ENCODE peak calls at places on chromosome 20, in six cellular contexts. One of them, this sample, is unnamed.

GRCh38 chr20:38779247-38780097 is 26.0 kb upstream of the PPP1R16B start:
- DNase-seq in upper lobe of left lung: no peak
- DNase-seq in breast epithelium: no peak
- DNase-seq in uterus: no peak
- DNase-seq in ovary: no peak
- DNase-seq in endothelial cell of umbilical vein: no peak
- DNase-seq in this sample: no peak

GRCh38 chr20:62739067-62739466 is 30.4 kb downstream of the NTSR1 start:
- DNase-seq in endothelial cell of umbilical vein: no peak
- DNase-seq in uterus: no peak
- DNase-seq in upper lobe of left lung: peak; percentile 17
- DNase-seq in ovary: no peak
- DNase-seq in breast epithelium: peak; percentile 22
- DNase-seq in this sample: no peak

GRCh38 chr20:61942526-61942925 is 123.2 kb downstream of the TAF4 start:
- DNase-seq in uterus: no peak
- DNase-seq in endothelial cell of umbilical vein: no peak
- DNase-seq in upper lobe of left lung: no peak
- DNase-seq in breast epithelium: peak; percentile 14
- DNase-seq in ovary: no peak
- DNase-seq in this sample: no peak

GRCh38 chr20:50693001-50693400 is 1.7 kb upstream of the RIPOR3 start:
- DNase-seq in ovary: no peak
- DNase-seq in uterus: no peak
- DNase-seq in endothelial cell of umbilical vein: no peak
- DNase-seq in upper lobe of left lung: no peak
- DNase-seq in breast epithelium: no peak
- DNase-seq in this sample: no peak

GRCh38 chr20:10419550-10420133 is 14.4 kb downstream of the MKKS start:
- DNase-seq in ovary: no peak
- DNase-seq in breast epithelium: no peak
- DNase-seq in upper lobe of left lung: no peak
- DNase-seq in endothelial cell of umbilical vein: no peak
- DNase-seq in uterus: no peak
- DNase-seq in this sample: no peak

GRCh38 chr20:11274137-11274536 is 600.3 kb upstream of the JAG1 start:
- DNase-seq in breast epithelium: no peak
- DNase-seq in endothelial cell of umbilical vein: peak; percentile 74
- DNase-seq in ovary: no peak
- DNase-seq in uterus: no peak
- DNase-seq in upper lobe of left lung: no peak
- DNase-seq in this sample: peak; percentile 54

GRCh38 chr20:17210983-17211382 is 15.9 kb upstream of the PCSK2 start:
- DNase-seq in uterus: no peak
- DNase-seq in endothelial cell of umbilical vein: no peak
- DNase-seq in breast epithelium: no peak
- DNase-seq in upper lobe of left lung: no peak
- DNase-seq in ovary: no peak
- DNase-seq in this sample: no peak

GRCh38 chr20:54794110-54794509 is 318.7 kb downstream of the DOK5 start:
- DNase-seq in endothelial cell of umbilical vein: no peak
- DNase-seq in uterus: no peak
- DNase-seq in ovary: no peak
- DNase-seq in breast epithelium: no peak
- DNase-seq in upper lobe of left lung: no peak
- DNase-seq in this sample: no peak

GRCh38 chr20:51444472-51444871 is 98.0 kb downstream of the NFATC2 start:
- DNase-seq in endothelial cell of umbilical vein: no peak
- DNase-seq in upper lobe of left lung: no peak
- DNase-seq in uterus: peak; percentile 60
- DNase-seq in ovary: no peak
- DNase-seq in breast epithelium: no peak
- DNase-seq in this sample: no peak

GRCh38 chr20:1538655-1539054 is 18.9 kb downstream of the SIRPD start:
- DNase-seq in uterus: no peak
- DNase-seq in endothelial cell of umbilical vein: no peak
- DNase-seq in ovary: no peak
- DNase-seq in upper lobe of left lung: no peak
- DNase-seq in breast epithelium: no peak
- DNase-seq in this sample: no peak

GRCh38 chr20:62740286-62741141 is 31.9 kb downstream of the NTSR1 start:
- DNase-seq in upper lobe of left lung: peak; percentile 48
- DNase-seq in breast epithelium: peak; percentile 38
- DNase-seq in uterus: no peak
- DNase-seq in ovary: no peak
- DNase-seq in endothelial cell of umbilical vein: peak; percentile 85
- DNase-seq in this sample: no peak

GRCh38 chr20:63254536-63255384 is 497 bp upstream of the NKAIN4 start:
- DNase-seq in breast epithelium: no peak
- DNase-seq in upper lobe of left lung: no peak
- DNase-seq in endothelial cell of umbilical vein: no peak
- DNase-seq in uterus: no peak
- DNase-seq in ovary: no peak
- DNase-seq in this sample: no peak

GRCh38 chr20:18666803-18667460 is 79.1 kb downstream of the DTD1 start:
- DNase-seq in upper lobe of left lung: no peak
- DNase-seq in ovary: no peak
- DNase-seq in uterus: peak; percentile 35
- DNase-seq in breast epithelium: no peak
- DNase-seq in endothelial cell of umbilical vein: no peak
- DNase-seq in this sample: no peak

GRCh38 chr20:36728986-36729385 is 16.9 kb downstream of the NDRG3 start:
- DNase-seq in upper lobe of left lung: no peak
- DNase-seq in uterus: no peak
- DNase-seq in breast epithelium: no peak
- DNase-seq in ovary: no peak
- DNase-seq in endothelial cell of umbilical vein: no peak
- DNase-seq in this sample: no peak

GRCh38 chr20:667351-668034 is 8.1 kb downstream of the SCRT2 start:
- DNase-seq in upper lobe of left lung: peak; percentile 73
- DNase-seq in endothelial cell of umbilical vein: peak; percentile 46
- DNase-seq in breast epithelium: no peak
- DNase-seq in uterus: no peak
- DNase-seq in ovary: no peak
- DNase-seq in this sample: no peak

GRCh38 chr20:1334761-1335160 is 5.8 kb upstream of the SDCBP2 start:
- DNase-seq in upper lobe of left lung: peak; percentile 19
- DNase-seq in uterus: no peak
- DNase-seq in endothelial cell of umbilical vein: no peak
- DNase-seq in breast epithelium: no peak
- DNase-seq in ovary: no peak
- DNase-seq in this sample: no peak

GRCh38 chr20:58366866-58367265 is 22.2 kb upstream of the VAPB start:
- DNase-seq in upper lobe of left lung: no peak
- DNase-seq in breast epithelium: no peak
- DNase-seq in uterus: no peak
- DNase-seq in ovary: no peak
- DNase-seq in endothelial cell of umbilical vein: no peak
- DNase-seq in this sample: no peak

GRCh38 chr20:57738484-57738883 is 28.7 kb upstream of the PMEPA1 start:
- DNase-seq in upper lobe of left lung: no peak
- DNase-seq in uterus: no peak
- DNase-seq in breast epithelium: no peak
- DNase-seq in ovary: no peak
- DNase-seq in endothelial cell of umbilical vein: no peak
- DNase-seq in this sample: no peak

DNA sequence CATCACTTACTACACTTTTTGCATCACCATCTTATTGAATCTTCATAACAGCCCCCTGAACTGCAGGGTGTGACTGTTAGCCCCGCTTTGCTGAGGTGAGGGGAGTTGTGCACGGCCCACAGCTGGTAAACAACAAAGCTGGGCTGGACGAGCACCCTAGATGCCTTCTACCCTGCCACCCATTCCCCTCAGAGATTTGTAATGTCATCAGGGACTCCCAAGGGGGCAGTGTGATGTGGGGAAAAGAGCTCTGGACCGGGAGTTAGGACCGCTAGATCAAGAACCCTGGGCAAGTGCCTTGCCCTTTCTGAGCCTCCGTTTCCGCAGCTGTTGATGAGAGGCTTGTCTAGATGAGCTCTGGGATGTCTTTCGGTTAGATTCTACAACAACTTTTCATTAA is 20.9 kb downstream of the PKIG start:
- DNase-seq in breast epithelium: no peak
- DNase-seq in upper lobe of left lung: no peak
- DNase-seq in uterus: no peak
- DNase-seq in endothelial cell of umbilical vein: no peak
- DNase-seq in ovary: no peak
- DNase-seq in this sample: no peak
- H3K27ac ChIP-seq in breast epithelium: peak overlapping the region; percentile 30
- H3K27ac ChIP-seq in upper lobe of left lung: no peak overlapping the region
- H3K27ac ChIP-seq in uterus: peak overlapping the region; percentile 16
- H3K27ac ChIP-seq in endothelial cell of umbilical vein: no peak overlapping the region
- H3K27ac ChIP-seq in ovary: no peak overlapping the region
- H3K27ac ChIP-seq in this sample: no peak overlapping the region

GRCh38 chr20:3307078-3307477 is 68.1 kb upstream of the SLC4A11 start:
- DNase-seq in ovary: no peak
- DNase-seq in endothelial cell of umbilical vein: no peak
- DNase-seq in upper lobe of left lung: peak; percentile 36
- DNase-seq in breast epithelium: no peak
- DNase-seq in uterus: no peak
- DNase-seq in this sample: no peak
- H3K4me3 ChIP-seq in ovary: no peak overlapping the region
- H3K4me3 ChIP-seq in endothelial cell of umbilical vein: no peak overlapping the region
- H3K4me3 ChIP-seq in upper lobe of left lung: no peak overlapping the region
- H3K4me3 ChIP-seq in breast epithelium: no peak overlapping the region
- H3K4me3 ChIP-seq in uterus: no peak overlapping the region
- H3K4me3 ChIP-seq in this sample: no peak overlapping the region

DNA sequence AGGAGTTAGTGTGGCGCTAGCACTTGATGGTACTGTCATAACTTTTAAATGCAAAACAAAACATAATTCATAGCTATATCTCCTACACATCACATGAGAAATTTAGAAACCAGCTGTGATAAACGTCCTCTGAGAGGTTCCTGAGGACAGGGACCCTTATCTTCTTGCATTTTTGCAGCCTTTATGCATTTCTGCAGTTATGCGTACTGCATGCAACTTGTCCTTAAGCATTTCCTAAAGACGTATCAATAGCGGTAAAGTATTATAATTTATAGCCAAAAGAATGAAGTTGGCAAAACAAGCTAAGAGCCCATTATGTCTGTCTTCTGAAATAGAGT is 1.7 kb downstream of the NAPB start:
- DNase-seq in uterus: no peak
- DNase-seq in upper lobe of left lung: no peak
- DNase-seq in endothelial cell of umbilical vein: no peak
- DNase-seq in ovary: no peak
- DNase-seq in breast epithelium: no peak
- DNase-seq in this sample: no peak
- TF ChIP-seq POLR2A in uterus: no peak
- TF ChIP-seq POLR2A in upper lobe of left lung: no peak
- TF ChIP-seq POLR2A in endothelial cell of umbilical vein: no peak
- TF ChIP-seq POLR2A in ovary: no peak
- TF ChIP-seq POLR2A in breast epithelium: no peak
- TF ChIP-seq POLR2A in this sample: no peak

DNA sequence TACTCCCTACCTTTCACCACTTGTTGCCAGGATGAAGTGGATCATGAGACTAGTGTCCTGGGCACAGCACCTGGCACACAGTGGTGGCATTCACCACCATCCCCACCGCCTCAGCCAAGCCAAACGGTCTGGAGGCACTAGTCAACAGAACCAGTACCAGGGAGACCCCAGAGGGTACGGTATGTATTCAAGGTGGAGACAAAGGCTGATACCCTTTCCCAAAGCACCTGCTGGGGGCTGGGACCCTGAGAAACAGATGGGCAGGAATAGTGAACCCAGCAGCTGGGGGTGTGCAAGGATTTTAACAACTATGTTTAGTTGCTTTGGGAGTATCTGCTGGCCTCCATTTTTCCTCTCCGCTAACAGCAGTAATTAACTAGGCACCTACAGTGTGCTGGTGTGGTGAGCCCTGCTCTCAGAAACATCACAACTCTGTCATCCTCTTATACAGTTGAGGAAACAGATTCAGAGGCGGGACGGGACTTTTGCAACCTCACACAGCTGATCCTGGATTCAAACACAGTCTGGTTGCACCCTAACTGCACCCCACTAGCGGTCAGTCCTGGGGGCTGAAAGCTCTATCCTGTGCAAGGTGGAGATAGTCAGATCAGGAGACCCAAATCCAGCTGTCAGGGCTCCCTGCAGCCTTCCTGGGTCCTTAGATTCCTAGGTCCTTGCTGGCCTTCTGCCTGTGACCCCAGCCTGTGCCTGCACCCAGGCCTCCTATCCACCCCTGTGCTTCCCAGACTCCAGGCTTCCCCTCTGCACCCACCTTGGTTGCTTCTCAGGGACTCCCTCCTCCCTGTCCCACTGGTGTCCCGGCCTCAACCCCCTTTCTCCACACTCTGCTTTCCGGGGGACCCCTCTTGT is 1.2 kb downstream of the SNTA1 start:
- DNase-seq in endothelial cell of umbilical vein: no peak
- DNase-seq in uterus: no peak
- DNase-seq in ovary: no peak
- DNase-seq in upper lobe of left lung: no peak
- DNase-seq in breast epithelium: no peak
- DNase-seq in this sample: no peak
- H3K27ac ChIP-seq in endothelial cell of umbilical vein: no peak overlapping the region
- H3K27ac ChIP-seq in uterus: peak overlapping the region; percentile 89
- H3K27ac ChIP-seq in ovary: peak overlapping the region; percentile 66
- H3K27ac ChIP-seq in upper lobe of left lung: no peak overlapping the region
- H3K27ac ChIP-seq in breast epithelium: peak overlapping the region; percentile 79
- H3K27ac ChIP-seq in this sample: peak overlapping the region; percentile 69

GRCh38 chr20:43680976-43681375 is 14.1 kb downstream of the MYBL2 start:
- DNase-seq in ovary: no peak
- DNase-seq in breast epithelium: no peak
- DNase-seq in upper lobe of left lung: no peak
- DNase-seq in uterus: no peak
- DNase-seq in endothelial cell of umbilical vein: no peak
- DNase-seq in this sample: no peak

GRCh38 chr20:43681991-43682410 is 15.1 kb downstream of the MYBL2 start:
- DNase-seq in breast epithelium: no peak
- DNase-seq in endothelial cell of umbilical vein: no peak
- DNase-seq in upper lobe of left lung: no peak
- DNase-seq in uterus: no peak
- DNase-seq in ovary: no peak
- DNase-seq in this sample: no peak

GRCh38 chr20:43682446-43682845 is 15.5 kb downstream of the MYBL2 start:
- DNase-seq in upper lobe of left lung: no peak
- DNase-seq in ovary: no peak
- DNase-seq in uterus: no peak
- DNase-seq in endothelial cell of umbilical vein: no peak
- DNase-seq in breast epithelium: no peak
- DNase-seq in this sample: no peak

GRCh38 chr20:43676368-43676767 is 9.5 kb downstream of the MYBL2 start:
- DNase-seq in uterus: no peak
- DNase-seq in upper lobe of left lung: no peak
- DNase-seq in endothelial cell of umbilical vein: no peak
- DNase-seq in ovary: no peak
- DNase-seq in breast epithelium: no peak
- DNase-seq in this sample: no peak

GRCh38 chr20:43681468-43681942 is 14.6 kb downstream of the MYBL2 start:
- DNase-seq in uterus: no peak
- DNase-seq in ovary: no peak
- DNase-seq in endothelial cell of umbilical vein: no peak
- DNase-seq in breast epithelium: no peak
- DNase-seq in upper lobe of left lung: no peak
- DNase-seq in this sample: no peak
- H3K4me3 ChIP-seq in uterus: no peak overlapping the region
- H3K4me3 ChIP-seq in ovary: no peak overlapping the region
- H3K4me3 ChIP-seq in endothelial cell of umbilical vein: no peak overlapping the region
- H3K4me3 ChIP-seq in breast epithelium: no peak overlapping the region
- H3K4me3 ChIP-seq in upper lobe of left lung: no peak overlapping the region
- H3K4me3 ChIP-seq in this sample: no peak overlapping the region